ENCODE peak calls at places on chromosome 20, in six cellular contexts. V is fibroblast of lung, E is tibial nerve, S is IMR-90, Q is endothelial cell, K is GM20000. Y is an unnamed sample.

GRCh38 chr20:56922497-56922896 is 293.4 kb downstream of the TFAP2C start:
- DNase-seq in V (no peak), E (no peak), S (no peak), Q (no peak), K (no peak), Y (no peak)

GRCh38 chr20:23868321-23868720 is 11.2 kb downstream of the CST5 start:
- DNase-seq in V (no peak), E (no peak), S (no peak), Q (no peak), K (no peak), Y (no peak)

GRCh38 chr20:19661717-19662637 is 96.1 kb upstream of the RIN2 start:
- DNase-seq in V (peak), E (peak), S (peak), Q (peak), K (peak), Y (peak)

GRCh38 chr20:56788041-56788670 is 159.1 kb downstream of the TFAP2C start:
- DNase-seq in V (peak), E (no peak), S (peak), Q (no peak), K (no peak), Y (no peak)

GRCh38 chr20:54479138-54479906 is 3.9 kb downstream of the DOK5 start:
- DNase-seq in V (peak), E (no peak), S (peak), Q (no peak), K (no peak), Y (no peak)

GRCh38 chr20:45470262-45470931 is 844 bp downstream of the WFDC2 start:
- DNase-seq in V (peak), E (no peak), S (no peak), Q (peak), K (peak), Y (peak)

GRCh38 chr20:23331951-23332350 is 18.6 kb upstream of the NXT1 start:
- DNase-seq in V (peak), E (no peak), S (no peak), Q (no peak), K (no peak), Y (no peak)

GRCh38 chr20:63591786-63592355 is 17.8 kb upstream of the HELZ2 start:
- DNase-seq in V (no peak), E (no peak), S (no peak), Q (no peak), K (no peak), Y (no peak)

GRCh38 chr20:63009988-63010769 is 3.4 kb upstream of the BHLHE23 start:
- DNase-seq in V (peak), E (no peak), S (peak), Q (no peak), K (peak), Y (peak)

GRCh38 chr20:49579874-49580817 is 12.2 kb upstream of the PTGIS start:
- DNase-seq in V (peak), E (no peak), S (peak), Q (no peak), K (no peak), Y (no peak)

GRCh38 chr20:4944918-4945317 is 56.4 kb downstream of the SLC23A2 start:
- DNase-seq in V (no peak), E (no peak), S (no peak), Q (no peak), K (no peak), Y (no peak)

GRCh38 chr20:25699914-25700313 is 3.3 kb upstream of the ZNF337 start:
- DNase-seq in V (no peak), E (no peak), S (no peak), Q (no peak), K (no peak), Y (no peak)

GRCh38 chr20:33919653-33920052 is 74.1 kb upstream of the RALY start:
- DNase-seq in V (no peak), E (no peak), S (no peak), Q (no peak), K (no peak), Y (no peak)

GRCh38 chr20:2524435-2525272 is 11.7 kb upstream of the TMC2 start:
- DNase-seq in V (peak), E (peak), S (peak), Q (peak), K (peak), Y (peak)

GRCh38 chr20:45518282-45518681 is 2.9 kb upstream of the SPINT3 start:
- DNase-seq in V (peak), E (no peak), S (no peak), Q (no peak), K (no peak), Y (no peak)

GRCh38 chr20:59177266-59178250 is 13.9 kb downstream of the ZNF831 start:
- DNase-seq in V (no peak), E (no peak), S (no peak), Q (no peak), K (no peak), Y (peak)

GRCh38 chr20:22620342-22620741 is 36.0 kb upstream of the FOXA2 start:
- DNase-seq in V (no peak), E (no peak), S (no peak), Q (no peak), K (no peak), Y (no peak)

GRCh38 chr20:61732511-61733210 is 333.0 kb downstream of the TAF4 start:
- DNase-seq in V (no peak), E (no peak), S (no peak), Q (no peak), K (no peak), Y (no peak)

GRCh38 chr20:25226433-25227316 is 21.2 kb upstream of the PYGB start:
- DNase-seq in V (no peak), E (no peak), S (no peak), Q (no peak), K (no peak), Y (no peak)

GRCh38 chr20:59063358-59064213 is 21.0 kb upstream of the PRELID3B start:
- DNase-seq in V (peak), E (no peak), S (peak), Q (no peak), K (no peak), Y (no peak)

GRCh38 chr20:46572790-46573189 is 22.3 kb upstream of the OCSTAMP start:
- DNase-seq in V (no peak), E (no peak), S (no peak), Q (no peak), K (no peak), Y (no peak)

GRCh38 chr20:60966766-60967165 is 285.3 kb upstream of the CDH4 start:
- DNase-seq in V (no peak), E (no peak), S (no peak), Q (no peak), K (no peak), Y (no peak)

GRCh38 chr20:53423587-53424146 is 170.0 kb downstream of the ZNF217 start:
- DNase-seq in V (no peak), E (no peak), S (no peak), Q (no peak), K (no peak), Y (no peak)
- TF ChIP-seq CTCF in V (no peak), E (no peak), S (no peak), Q (no peak), K (no peak), Y (no peak)

GRCh38 chr20:41523857-41524256 is 94.3 kb downstream of the CHD6 start:
- DNase-seq in V (no peak), E (no peak), S (no peak), Q (no peak), K (no peak), Y (no peak)
- TF ChIP-seq CTCF in V (no peak), E (no peak), S (no peak), Q (no peak), K (no peak), Y (no peak)

DNA sequence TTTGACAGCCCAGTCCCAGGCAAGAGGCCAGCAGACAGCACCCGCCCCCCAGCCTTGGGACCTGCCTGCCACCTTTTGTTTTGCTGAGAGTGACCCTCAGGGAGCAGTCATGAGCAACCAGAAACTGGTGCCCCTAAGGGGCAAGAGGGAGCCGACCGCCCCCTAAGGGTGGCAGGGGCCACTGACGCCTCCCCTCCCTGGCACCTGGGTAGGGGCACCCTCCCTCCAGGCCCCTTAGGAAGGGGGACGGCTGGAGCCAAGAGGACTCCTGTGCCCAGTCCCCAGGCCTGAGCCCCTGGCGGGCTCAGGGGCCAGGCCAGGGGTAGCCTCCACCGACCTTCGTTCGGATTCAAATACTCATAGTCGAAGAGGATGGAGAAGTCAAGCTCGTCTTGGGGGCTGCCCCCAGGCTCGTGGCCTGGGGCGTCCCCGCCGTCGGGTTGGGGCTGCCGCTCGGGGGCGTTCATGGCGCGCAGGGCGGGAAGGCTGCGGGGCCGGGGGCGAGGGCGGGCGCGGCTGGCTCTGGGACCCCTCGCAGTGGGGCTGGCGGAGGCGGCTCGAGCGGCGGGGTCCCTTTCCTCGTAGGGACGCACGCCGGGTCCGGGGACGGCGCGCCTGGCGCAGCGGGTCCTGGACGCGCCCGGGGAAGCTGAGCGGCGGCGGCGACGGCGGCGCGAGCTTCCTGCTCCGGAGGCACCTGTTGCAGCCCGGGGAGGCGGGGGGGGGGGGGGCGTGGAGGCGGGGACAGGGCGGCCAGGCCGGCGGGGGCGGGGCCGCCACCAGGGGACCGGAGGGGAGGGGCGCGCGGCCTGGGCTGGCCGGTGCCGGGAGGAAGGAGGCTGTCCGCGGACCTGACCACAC is at the start of gene NFATC2:
- DNase-seq in V (no peak), E (no peak), S (no peak), Q (peak), K (peak), Y (peak)
- TF ChIP-seq CTCF in V (no peak), E (peak), S (no peak), Q (no peak), K (peak), Y (peak)

GRCh38 chr20:38962044-38962897 is at the start of gene DHX35:
- DNase-seq in V (peak), E (peak), S (peak), Q (peak), K (peak), Y (peak)
- TF ChIP-seq CTCF in V (peak), E (peak), S (peak), Q (no peak), K (peak), Y (peak)

GRCh38 chr20:36018208-36018988 is 50.0 kb downstream of the CNBD2 start:
- DNase-seq in V (no peak), E (no peak), S (no peak), Q (no peak), K (no peak), Y (no peak)
- TF ChIP-seq CTCF in V (no peak), E (no peak), S (no peak), Q (no peak), K (no peak), Y (no peak)

GRCh38 chr20:43925786-43926185 is 11.1 kb downstream of the TOX2 start:
- DNase-seq in V (peak), E (no peak), S (peak), Q (no peak), K (no peak), Y (peak)
- TF ChIP-seq CTCF in V (no peak), E (no peak), S (peak), Q (no peak), K (no peak), Y (no peak)

DNA sequence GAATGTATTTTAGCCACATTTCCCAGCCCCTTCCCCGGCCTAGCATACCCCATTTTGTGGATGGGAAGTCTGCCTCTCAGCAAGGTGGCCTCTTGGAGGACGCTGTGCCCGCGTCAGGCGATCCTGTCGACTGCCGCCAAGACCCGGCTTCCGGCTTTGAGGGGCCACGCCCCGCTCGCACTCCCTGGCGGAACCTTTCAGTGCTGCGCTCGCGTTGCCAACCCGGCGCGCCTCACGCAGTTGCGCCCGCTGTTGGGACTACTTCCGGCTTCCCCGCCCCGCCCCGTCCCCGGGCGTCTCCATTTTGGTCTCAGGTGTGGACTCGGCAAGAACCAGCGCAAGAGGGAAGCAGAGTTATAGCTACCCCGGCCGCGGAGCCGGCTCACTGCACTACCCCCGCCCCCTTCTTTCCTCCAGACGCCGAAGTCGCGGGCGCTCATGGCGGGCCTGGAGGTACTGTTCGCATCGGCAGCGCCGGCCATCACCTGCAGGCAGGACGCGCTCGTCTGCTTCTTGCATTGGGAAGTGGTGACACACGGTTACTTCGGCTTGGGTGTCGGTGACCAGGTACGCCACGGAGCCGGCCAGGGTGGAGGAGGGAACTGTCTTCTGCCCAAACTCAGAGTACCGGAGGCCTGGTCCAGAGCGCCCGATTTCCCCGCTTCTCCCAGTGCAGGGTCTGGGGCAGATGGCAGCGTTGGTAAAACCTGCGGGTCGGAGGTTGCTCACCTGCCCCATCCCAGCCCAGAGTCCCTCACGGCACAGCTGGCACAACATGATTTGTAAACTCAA is at the start of gene PSMF1:
- DNase-seq in V (peak), E (peak), S (peak), Q (peak), K (peak), Y (peak)
- TF ChIP-seq CTCF in V (no peak), E (peak), S (no peak), Q (no peak), K (no peak), Y (no peak)

Y was measured in activated CD8-positive, alpha-beta T cell treated with anti-CD3 and anti-CD28 coated beads for 36 hours.